ENCODE peak calls at places on chromosomes 3 and 15, in six cellular contexts. One of them, this sample, is unnamed.

GRCh38 chr3:125149462-125149861 is 63.1 kb downstream of the SLC12A8 start:
- DNase-seq in GM12878: no peak
- DNase-seq in body of pancreas: no peak
- DNase-seq in lower lobe of right lung: no peak
- DNase-seq in adrenal gland: no peak
- DNase-seq in thoracic aorta: no peak
- DNase-seq in this sample: no peak

GRCh38 chr15:89665449-89666146 is 10.3 kb upstream of the KIF7 start:
- DNase-seq in GM12878: no peak
- DNase-seq in adrenal gland: peak; percentile 63
- DNase-seq in thoracic aorta: no peak
- DNase-seq in lower lobe of right lung: peak; percentile 73
- DNase-seq in body of pancreas: peak; percentile 47
- DNase-seq in this sample: no peak

GRCh38 chr15:90200534-90201139 is 493 bp upstream of the SEMA4B start:
- DNase-seq in lower lobe of right lung: no peak
- DNase-seq in GM12878: no peak
- DNase-seq in thoracic aorta: no peak
- DNase-seq in body of pancreas: no peak
- DNase-seq in adrenal gland: no peak
- DNase-seq in this sample: no peak

GRCh38 chr3:126119008-126119675 is 35.2 kb upstream of the SLC41A3 start:
- DNase-seq in GM12878: no peak
- DNase-seq in lower lobe of right lung: no peak
- DNase-seq in thoracic aorta: no peak
- DNase-seq in body of pancreas: peak; percentile 3
- DNase-seq in adrenal gland: no peak
- DNase-seq in this sample: no peak

GRCh38 chr3:52238761-52239701 is at the start of gene TWF2:
- DNase-seq in adrenal gland: peak; percentile 75
- DNase-seq in body of pancreas: peak; percentile 67
- DNase-seq in lower lobe of right lung: peak; percentile 87
- DNase-seq in GM12878: no peak
- DNase-seq in thoracic aorta: peak; percentile 43
- DNase-seq in this sample: peak; percentile 87

GRCh38 chr3:131518682-131519081 is 15.9 kb upstream of the MRPL3 start:
- DNase-seq in thoracic aorta: no peak
- DNase-seq in lower lobe of right lung: no peak
- DNase-seq in adrenal gland: no peak
- DNase-seq in body of pancreas: no peak
- DNase-seq in GM12878: no peak
- DNase-seq in this sample: no peak

GRCh38 chr3:105715372-105715771 is 153.4 kb downstream of the CBLB start:
- DNase-seq in adrenal gland: no peak
- DNase-seq in body of pancreas: no peak
- DNase-seq in lower lobe of right lung: no peak
- DNase-seq in GM12878: no peak
- DNase-seq in thoracic aorta: no peak
- DNase-seq in this sample: no peak

GRCh38 chr3:101119535-101119934 is 126.3 kb upstream of the ABI3BP start:
- DNase-seq in adrenal gland: no peak
- DNase-seq in thoracic aorta: no peak
- DNase-seq in GM12878: no peak
- DNase-seq in lower lobe of right lung: no peak
- DNase-seq in body of pancreas: no peak
- DNase-seq in this sample: no peak

GRCh38 chr3:120433662-120434331 is 17.0 kb downstream of the FSTL1 start:
- DNase-seq in lower lobe of right lung: no peak
- DNase-seq in GM12878: no peak
- DNase-seq in thoracic aorta: no peak
- DNase-seq in body of pancreas: no peak
- DNase-seq in adrenal gland: no peak
- DNase-seq in this sample: no peak
- H3K4me1 ChIP-seq in lower lobe of right lung: peaks cover 66% of the 10 kb centered on the region
- H3K4me1 ChIP-seq in GM12878: no peaks in the 10 kb centered on the region
- H3K4me1 ChIP-seq in thoracic aorta: peaks cover 71% of the 10 kb centered on the region
- H3K4me1 ChIP-seq in body of pancreas: peaks cover 6% of the 10 kb centered on the region
- H3K4me1 ChIP-seq in adrenal gland: peaks cover 30% of the 10 kb centered on the region
- H3K4me1 ChIP-seq in this sample: peaks cover 90% of the 10 kb centered on the region

DNA sequence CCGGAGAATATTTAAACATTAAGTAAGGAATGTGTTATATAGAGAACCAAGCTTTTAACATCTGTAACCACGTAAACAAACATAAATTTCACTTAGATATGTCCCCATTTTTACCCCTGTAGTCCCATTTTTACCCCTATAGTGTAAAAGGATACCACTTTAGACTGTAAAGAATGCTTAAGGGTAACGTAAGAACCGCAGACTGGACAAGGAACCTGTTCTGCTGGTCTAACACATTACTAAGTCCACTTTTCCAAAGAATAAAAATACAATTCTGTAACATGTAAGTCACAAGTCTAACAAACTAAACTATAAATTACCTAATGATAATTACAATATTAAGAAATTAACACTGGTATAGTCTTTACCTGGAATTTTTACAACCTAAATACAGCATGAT is 2.9 kb downstream of the SLC12A6 start:
- DNase-seq in adrenal gland: no peak
- DNase-seq in GM12878: no peak
- DNase-seq in thoracic aorta: no peak
- DNase-seq in lower lobe of right lung: no peak
- DNase-seq in body of pancreas: no peak
- DNase-seq in this sample: no peak
- H3K4me3 ChIP-seq in adrenal gland: no peak overlapping the region
- H3K4me3 ChIP-seq in GM12878: peak overlapping the region; percentile 72
- H3K4me3 ChIP-seq in thoracic aorta: peak overlapping the region; percentile 78
- H3K4me3 ChIP-seq in lower lobe of right lung: peak overlapping the region; percentile 67
- H3K4me3 ChIP-seq in body of pancreas: no peak overlapping the region
- H3K4me3 ChIP-seq in this sample: no peak overlapping the region

GRCh38 chr3:150255416-150255815 is 152.7 kb upstream of the TSC22D2 start:
- DNase-seq in lower lobe of right lung: no peak
- DNase-seq in thoracic aorta: peak; percentile 21
- DNase-seq in GM12878: no peak
- DNase-seq in body of pancreas: peak; percentile 62
- DNase-seq in adrenal gland: peak; percentile 85
- DNase-seq in this sample: no peak
- H3K27ac ChIP-seq in lower lobe of right lung: no peak overlapping the region
- H3K27ac ChIP-seq in thoracic aorta: peak overlapping the region; percentile 93
- H3K27ac ChIP-seq in GM12878: no peak overlapping the region
- H3K27ac ChIP-seq in body of pancreas: peak overlapping the region; percentile 66
- H3K27ac ChIP-seq in adrenal gland: peak overlapping the region; percentile 50
- H3K27ac ChIP-seq in this sample: peak overlapping the region; percentile 61

DNA sequence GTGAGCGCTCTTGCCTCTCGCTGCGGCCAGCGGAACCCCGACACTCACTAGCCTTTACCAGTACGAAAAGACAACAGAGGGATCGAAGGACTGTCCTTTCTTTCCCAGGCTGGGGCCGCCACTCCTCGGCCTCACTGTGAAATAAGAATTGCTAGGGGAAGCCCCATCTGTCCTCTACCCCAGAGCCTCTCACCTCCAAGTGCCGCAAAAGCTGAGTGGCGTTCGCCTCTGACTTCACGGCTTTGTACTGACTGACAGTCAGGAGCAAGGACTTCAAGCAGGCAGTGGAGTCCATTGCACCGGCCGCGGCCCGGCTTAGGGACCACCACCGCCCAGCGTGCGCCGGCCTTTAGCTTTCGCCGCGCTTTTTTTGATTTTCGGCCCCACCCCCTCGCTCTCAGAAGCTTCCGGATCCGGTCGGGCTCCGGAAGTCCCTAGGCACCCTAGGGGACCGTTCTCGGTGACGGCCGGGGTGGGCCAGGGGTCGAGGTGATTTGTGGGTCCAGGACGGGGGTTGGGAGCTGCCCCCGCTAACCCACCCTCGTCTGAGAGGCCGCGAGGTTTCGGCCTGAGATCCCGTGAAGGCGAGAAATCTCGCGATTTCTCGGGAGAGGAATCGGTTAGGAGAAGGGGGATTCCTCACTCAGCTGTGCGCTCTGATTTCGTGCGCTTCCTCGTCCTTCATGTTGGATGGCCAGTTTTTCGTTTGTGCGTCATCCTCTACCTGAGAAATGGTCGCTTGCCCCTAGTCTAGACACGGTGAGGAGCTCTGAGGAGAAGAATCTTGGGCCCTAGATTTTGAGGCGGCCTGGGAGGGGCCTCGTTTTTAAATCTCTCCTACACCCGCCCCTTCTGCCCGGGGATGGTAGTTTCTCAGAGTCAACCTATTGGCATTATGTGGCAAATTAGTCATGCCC is at the start of the genes CIP2A and DZIP3:
- DNase-seq in adrenal gland: peak; percentile 87
- DNase-seq in GM12878: peak; percentile 85
- DNase-seq in lower lobe of right lung: peak; percentile 87
- DNase-seq in body of pancreas: peak; percentile 75
- DNase-seq in thoracic aorta: peak; percentile 47
- DNase-seq in this sample: peak; percentile 78
- H3K4me1 ChIP-seq in adrenal gland: peaks cover 3% of the 10 kb centered on the region
- H3K4me1 ChIP-seq in GM12878: peaks cover 2% of the 10 kb centered on the region
- H3K4me1 ChIP-seq in lower lobe of right lung: peaks cover 17% of the 10 kb centered on the region
- H3K4me1 ChIP-seq in body of pancreas: peaks cover 11% of the 10 kb centered on the region
- H3K4me1 ChIP-seq in thoracic aorta: peaks cover 10% of the 10 kb centered on the region
- H3K4me1 ChIP-seq in this sample: peaks cover 3% of the 10 kb centered on the region

DNA sequence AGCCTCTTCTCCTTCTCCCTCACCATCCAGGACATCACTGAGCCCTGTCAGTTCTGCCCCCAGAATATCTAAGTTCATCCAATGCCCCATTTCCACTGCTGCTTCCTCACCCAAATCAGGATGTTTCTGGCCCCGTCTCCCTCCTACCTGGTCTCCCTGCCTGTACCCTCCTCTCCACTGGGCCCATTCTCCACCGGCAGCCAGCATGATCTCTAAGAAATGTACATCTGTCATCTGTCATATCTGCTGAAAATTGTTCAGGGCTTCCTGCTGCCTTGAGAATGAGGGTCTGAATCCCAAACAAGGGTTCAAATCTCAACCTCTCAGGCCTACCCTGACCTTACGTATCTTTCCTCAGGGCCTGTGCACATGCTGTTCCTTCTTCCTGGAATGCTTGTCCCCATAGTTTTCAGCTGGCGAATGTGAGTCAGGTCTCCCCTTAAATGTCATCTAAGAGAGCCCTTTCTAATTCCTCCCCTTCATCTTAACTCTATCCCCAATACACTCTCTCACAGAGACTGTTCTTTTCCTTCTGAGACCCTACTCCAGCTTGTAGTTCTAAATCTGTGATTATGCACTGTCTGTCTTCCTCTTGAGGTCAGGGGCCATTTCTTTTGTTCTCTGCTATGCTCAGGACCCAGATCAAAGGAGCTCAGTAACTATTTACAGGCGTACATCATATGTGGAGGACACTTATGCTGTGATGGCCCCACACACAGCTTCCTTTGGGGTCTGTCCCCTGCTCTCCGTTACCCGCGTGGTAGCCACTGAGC is 40.8 kb downstream of the SMAD3 start:
- DNase-seq in body of pancreas: no peak
- DNase-seq in lower lobe of right lung: no peak
- DNase-seq in thoracic aorta: no peak
- DNase-seq in adrenal gland: no peak
- DNase-seq in GM12878: no peak
- DNase-seq in this sample: no peak
- H3K4me3 ChIP-seq in body of pancreas: no peak overlapping the region
- H3K4me3 ChIP-seq in lower lobe of right lung: no peak overlapping the region
- H3K4me3 ChIP-seq in thoracic aorta: no peak overlapping the region
- H3K4me3 ChIP-seq in adrenal gland: no peak overlapping the region
- H3K4me3 ChIP-seq in GM12878: no peak overlapping the region
- H3K4me3 ChIP-seq in this sample: no peak overlapping the region

GRCh38 chr3:50317303-50317702 is 5.2 kb downstream of the HYAL2 start:
- DNase-seq in lower lobe of right lung: peak; percentile 71
- DNase-seq in body of pancreas: no peak
- DNase-seq in thoracic aorta: no peak
- DNase-seq in adrenal gland: no peak
- DNase-seq in GM12878: no peak
- DNase-seq in this sample: no peak
- H3K27ac ChIP-seq in lower lobe of right lung: peak overlapping the region; percentile 98
- H3K27ac ChIP-seq in body of pancreas: no peak overlapping the region
- H3K27ac ChIP-seq in thoracic aorta: no peak overlapping the region
- H3K27ac ChIP-seq in adrenal gland: no peak overlapping the region
- H3K27ac ChIP-seq in GM12878: no peak overlapping the region
- H3K27ac ChIP-seq in this sample: no peak overlapping the region

DNA sequence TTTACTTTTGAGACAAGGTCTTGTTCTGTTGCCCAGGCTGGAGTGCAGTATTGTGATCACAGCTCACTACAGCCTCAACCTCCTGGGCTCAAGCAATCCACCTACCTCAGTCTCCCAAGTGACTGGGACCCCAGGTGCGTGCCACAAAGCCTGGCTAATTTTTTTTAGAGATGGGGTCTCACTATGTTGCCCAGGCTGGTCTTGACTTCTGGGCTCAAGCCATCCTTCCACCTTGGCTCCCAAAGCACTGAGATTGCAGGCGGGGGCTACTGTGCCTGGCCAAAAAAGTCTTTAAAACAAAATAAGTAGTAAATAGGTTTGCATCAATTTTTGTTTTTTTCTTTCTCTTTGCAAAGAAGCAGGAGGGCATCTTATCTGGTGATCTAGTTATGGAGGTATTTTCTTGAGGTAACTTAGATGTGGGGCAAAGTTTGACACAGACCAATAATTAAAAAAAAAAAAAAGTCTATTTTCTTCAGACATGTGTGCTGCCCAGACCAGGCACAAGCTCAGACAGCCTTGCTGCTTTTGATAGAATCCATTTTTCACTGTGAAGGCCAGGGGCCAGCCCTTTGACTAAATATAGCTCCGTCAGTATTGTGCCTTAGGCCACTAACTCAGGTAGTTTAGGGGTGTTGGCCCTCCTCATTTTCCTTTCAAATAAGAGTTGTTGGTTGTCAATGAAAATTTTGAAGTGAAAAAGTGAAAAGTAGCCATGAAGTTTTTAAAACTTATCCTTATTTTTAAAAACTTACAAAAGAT is 2.5 kb downstream of the ARL6IP5 start:
- DNase-seq in thoracic aorta: no peak
- DNase-seq in body of pancreas: no peak
- DNase-seq in GM12878: no peak
- DNase-seq in lower lobe of right lung: no peak
- DNase-seq in adrenal gland: peak; percentile 39
- DNase-seq in this sample: no peak
- H3K4me1 ChIP-seq in thoracic aorta: peaks cover 64% of the 10 kb centered on the region
- H3K4me1 ChIP-seq in body of pancreas: peaks cover 85% of the 10 kb centered on the region
- H3K4me1 ChIP-seq in GM12878: peaks cover 34% of the 10 kb centered on the region
- H3K4me1 ChIP-seq in lower lobe of right lung: peaks cover 84% of the 10 kb centered on the region
- H3K4me1 ChIP-seq in adrenal gland: peaks cover 59% of the 10 kb centered on the region
- H3K4me1 ChIP-seq in this sample: peaks cover 66% of the 10 kb centered on the region

GRCh38 chr15:70854669-70854976 is 666 bp upstream of the LARP6 start:
- DNase-seq in body of pancreas: no peak
- DNase-seq in thoracic aorta: no peak
- DNase-seq in GM12878: no peak
- DNase-seq in adrenal gland: no peak
- DNase-seq in lower lobe of right lung: no peak
- DNase-seq in this sample: no peak
- H3K4me3 ChIP-seq in body of pancreas: peak overlapping the region; percentile 23
- H3K4me3 ChIP-seq in thoracic aorta: peak overlapping the region; percentile 85
- H3K4me3 ChIP-seq in GM12878: peak overlapping the region; percentile 63
- H3K4me3 ChIP-seq in adrenal gland: no peak overlapping the region
- H3K4me3 ChIP-seq in lower lobe of right lung: peak overlapping the region; percentile 67
- H3K4me3 ChIP-seq in this sample: peak overlapping the region; percentile 84